ENCODE peak calls at places on chromosomes 12 and 14, in five cellular contexts. C is mesothelial cell of epicardium, N is fibroblast of lung, F is NB4, D is GM12865. U is an unnamed sample.

GRCh38 chr14:96263347-96264199 is 7.6 kb downstream of the BDKRB1 start:
- DNase-seq in C (no peak), N (no peak), F (no peak), D (peak; percentile 7), U (no peak)

GRCh38 chr14:93655078-93655750 is 133.1 kb downstream of the PRIMA1 start:
- DNase-seq in C (no peak), N (peak; percentile 19), F (peak; percentile 63), D (peak; percentile 37), U (no peak)

GRCh38 chr12:14065094-14065493 is 83.7 kb upstream of the GRIN2B start:
- DNase-seq in C (no peak), N (no peak), F (no peak), D (no peak), U (no peak)

GRCh38 chr14:67166450-67166853 is 22.8 kb upstream of the GARIN2 start:
- DNase-seq in C (no peak), N (peak; percentile 38), F (peak; percentile 47), D (peak; percentile 56), U (no peak)

GRCh38 chr12:108455706-108456105 is 59.4 kb upstream of the FICD start:
- DNase-seq in C (no peak), N (no peak), F (no peak), D (peak; percentile 23), U (no peak)

GRCh38 chr14:32576088-32576795 is 247.1 kb downstream of the AKAP6 start:
- DNase-seq in C (peak; percentile 51), N (peak; percentile 49), F (peak; percentile 55), D (peak; percentile 65), U (no peak)

GRCh38 chr12:132783917-132784531 is 22.4 kb upstream of the ANKLE2 start:
- DNase-seq in C (no peak), N (no peak), F (no peak), D (no peak), U (no peak)

GRCh38 chr12:28026701-28027100 is 54.2 kb upstream of the PTHLH start:
- DNase-seq in C (no peak), N (peak; percentile 47), F (peak; percentile 67), D (no peak), U (no peak)

GRCh38 chr14:99881011-99881410 is 87.8 kb downstream of the EML1 start:
- DNase-seq in C (no peak), N (peak; percentile 16), F (no peak), D (no peak), U (no peak)

GRCh38 chr14:60106341-60106740 is 14.6 kb downstream of the PCNX4 start:
- DNase-seq in C (no peak), N (peak; percentile 86), F (no peak), D (no peak), U (no peak)

GRCh38 chr12:100862600-100863149 is 68.1 kb downstream of the ANO4 start:
- DNase-seq in C (no peak), N (no peak), F (no peak), D (no peak), U (no peak)

GRCh38 chr14:29222671-29223268 is 456.2 kb downstream of the FOXG1 start:
- DNase-seq in C (no peak), N (peak; percentile 62), F (peak; percentile 28), D (peak; percentile 63), U (no peak)

GRCh38 chr14:29310757-29311156 is 544.2 kb downstream of the FOXG1 start:
- DNase-seq in C (no peak), N (peak; percentile 86), F (no peak), D (no peak), U (no peak)

GRCh38 chr12:108253540-108253939 is 85.6 kb downstream of the CMKLR1 start:
- DNase-seq in C (no peak), N (no peak), F (no peak), D (no peak), U (no peak)

GRCh38 chr12:63922446-63922845 is 77.9 kb downstream of the SRGAP1 start:
- DNase-seq in C (no peak), N (peak; percentile 64), F (no peak), D (no peak), U (no peak)

GRCh38 chr14:96072076-96072475 is 32.9 kb downstream of the C14orf132 start:
- DNase-seq in C (no peak), N (no peak), F (no peak), D (no peak), U (no peak)

GRCh38 chr12:54009171-54010052 is 627 bp downstream of the HOXC8 start:
- DNase-seq in C (no peak), N (no peak), F (peak; percentile 73), D (no peak), U (no peak)

GRCh38 chr12:11324426-11324825 is 14.2 kb upstream of the PRB4 start:
- DNase-seq in C (no peak), N (no peak), F (no peak), D (no peak), U (no peak)

GRCh38 chr12:131736807-131737484 is 26.1 kb downstream of the SFSWAP start:
- DNase-seq in C (no peak), N (peak; percentile 89), F (no peak), D (no peak), U (no peak)

GRCh38 chr12:89565002-89565401 is 39.2 kb upstream of the POC1B start:
- DNase-seq in C (no peak), N (no peak), F (no peak), D (no peak), U (no peak)

GRCh38 chr12:120234643-120235368 is 30.7 kb downstream of the PXN start:
- DNase-seq in C (peak; percentile 58), N (peak; percentile 98), F (no peak), D (peak; percentile 50), U (no peak)

GRCh38 chr12:57227315-57228115 is 2.0 kb upstream of the SHMT2 start:
- DNase-seq in C (no peak), N (no peak), F (no peak), D (no peak), U (no peak)

GRCh38 chr12:51307655-51308593 is 16.1 kb downstream of the BIN2 start:
- DNase-seq in C (no peak), N (peak; percentile 92), F (no peak), D (no peak), U (no peak)

GRCh38 chr12:34401659-34402227 is 379.4 kb downstream of the ALG10 start:
- DNase-seq in C (peak; percentile 19), N (no peak), F (no peak), D (no peak), U (no peak)

GRCh38 chr12:51270067-51270846 is at the start of gene SMAGP:
- DNase-seq in C (peak; percentile 79), N (peak; percentile 46), F (peak; percentile 73), D (peak; percentile 78), U (peak; percentile 23)

GRCh38 chr12:89339531-89339930 is 12.8 kb downstream of the DUSP6 start:
- DNase-seq in C (no peak), N (no peak), F (no peak), D (no peak), U (no peak)

GRCh38 chr14:106308839-106309389 is 782.5 kb downstream of the TMEM121 start:
- DNase-seq in C (no peak), N (no peak), F (peak; percentile 81), D (peak; percentile 92), U (no peak)

GRCh38 chr14:101497910-101498860 is 63.1 kb upstream of the DIO3 start:
- DNase-seq in C (peak; percentile 28), N (no peak), F (no peak), D (no peak), U (no peak)

GRCh38 chr12:122013136-122013535 is 8.5 kb upstream of the BCL7A start:
- DNase-seq in C (no peak), N (no peak), F (peak; percentile 94), D (no peak), U (no peak)

GRCh38 chr14:91330111-91330696 is 85.7 kb upstream of the GPR68 start:
- DNase-seq in C (no peak), N (no peak), F (no peak), D (no peak), U (no peak)

GRCh38 chr14:31476131-31476917 is 11.5 kb downstream of the GPR33 start:
- DNase-seq in C (no peak), N (no peak), F (no peak), D (no peak), U (no peak)

GRCh38 chr14:55705651-55706340 is 125.8 kb downstream of the KTN1 start:
- DNase-seq in C (no peak), N (peak; percentile 20), F (no peak), D (no peak), U (no peak)

GRCh38 chr14:92540472-92541048 is 27.0 kb downstream of the RIN3 start:
- DNase-seq in C (peak; percentile 46), N (peak; percentile 100), F (peak; percentile 33), D (peak; percentile 32), U (no peak)

GRCh38 chr12:5295966-5296365 is 135.9 kb upstream of the NTF3 start:
- DNase-seq in C (no peak), N (no peak), F (no peak), D (no peak), U (no peak)

GRCh38 chr14:32183151-32184048 is 18.4 kb upstream of the RNU6-7 start:
- DNase-seq in C (no peak), N (no peak), F (no peak), D (no peak), U (no peak)

GRCh38 chr14:74190910-74191575 is 48.2 kb upstream of the VSX2 start:
- DNase-seq in C (no peak), N (peak; percentile 17), F (no peak), D (no peak), U (no peak)

U was measured in D721Med.